ENCODE peak calls at places on chromosomes 6 and 20, in eight cellular contexts. Y is neural progenitor cell, U is H1, M is kidney, F is heart left ventricle, C is upper lobe of right lung, R is stomach, E is fibroblast of lung. I is an unnamed sample.

GRCh38 chr6:7137335-7138106 is 29.8 kb downstream of the RREB1 start:
- DNase-seq in E (peak; percentile 58), Y (peak; percentile 48), C (no peak), F (peak; percentile 54), R (no peak), M (no peak), U (peak; percentile 45), I (peak; percentile 67)

GRCh38 chr6:89792881-89793280 is 26.7 kb downstream of the MDN1 start:
- DNase-seq in E (peak; percentile 18), U (no peak), M (no peak), F (no peak), C (no peak), R (no peak), Y (peak; percentile 37), I (peak; percentile 75)

GRCh38 chr6:143536866-143537691 is 25.6 kb upstream of the FUCA2 start:
- DNase-seq in U (peak; percentile 80), R (peak; percentile 68), F (peak; percentile 63), C (peak; percentile 86), Y (peak; percentile 83), E (peak; percentile 61), M (peak; percentile 87), I (peak; percentile 90)

GRCh38 chr6:30304002-30304401 is 22.7 kb upstream of the TRIM39 start:
- DNase-seq in R (no peak), Y (no peak), F (no peak), E (no peak), U (no peak), M (no peak), C (no peak), I (no peak)

GRCh38 chr6:15218401-15218800 is 27.5 kb upstream of the JARID2 start:
- DNase-seq in R (no peak), F (no peak), M (no peak), U (no peak), Y (no peak), C (no peak), E (no peak), I (no peak)

GRCh38 chr6:163756079-163756478 is 341.6 kb downstream of the QKI start:
- DNase-seq in E (peak; percentile 9), Y (no peak), R (no peak), U (no peak), F (no peak), C (no peak), M (no peak), I (no peak)

GRCh38 chr6:85551264-85551663 is 42.4 kb downstream of the SNX14 start:
- DNase-seq in F (no peak), M (no peak), Y (peak; percentile 2), R (no peak), C (no peak), E (no peak), U (no peak), I (no peak)

GRCh38 chr20:50315811-50316551 is 125.4 kb downstream of the CEBPB start:
- DNase-seq in C (no peak), E (no peak), R (no peak), F (no peak), U (no peak), Y (no peak), M (no peak), I (peak; percentile 27)

GRCh38 chr20:1005452-1006027 is 3.4 kb upstream of the RSPO4 start:
- DNase-seq in E (peak; percentile 2), Y (peak; percentile 82), R (no peak), M (no peak), U (peak; percentile 57), C (peak; percentile 39), F (no peak), I (peak; percentile 91)

GRCh38 chr6:741410-742339 is 48.7 kb upstream of the EXOC2 start:
- DNase-seq in F (no peak), M (no peak), E (no peak), R (no peak), C (no peak), U (no peak), Y (no peak), I (no peak)

GRCh38 chr20:13265941-13266340 is 44.9 kb downstream of the ISM1 start:
- DNase-seq in E (no peak), M (no peak), U (no peak), C (no peak), Y (no peak), F (no peak), R (no peak), I (no peak)

GRCh38 chr6:158799051-158799792 is 19.9 kb downstream of the EZR start:
- DNase-seq in Y (no peak), R (peak; percentile 73), E (peak; percentile 67), C (no peak), F (no peak), U (no peak), M (no peak), I (peak; percentile 45)

GRCh38 chr20:17518339-17519052 is 12.7 kb downstream of the BFSP1 start:
- DNase-seq in M (no peak), E (no peak), F (no peak), U (peak; percentile 63), R (no peak), C (no peak), Y (peak; percentile 39), I (peak; percentile 77)

GRCh38 chr20:59662856-59663512 is 58.6 kb downstream of the PHACTR3 start:
- DNase-seq in F (no peak), Y (no peak), U (no peak), M (no peak), E (no peak), R (peak; percentile 8), C (no peak), I (no peak)

GRCh38 chr6:26103770-26104456 is 16.7 kb downstream of the HFE start:
- DNase-seq in U (peak; percentile 83), M (peak; percentile 96), Y (peak; percentile 87), R (peak; percentile 89), C (peak; percentile 90), F (peak; percentile 90), E (peak; percentile 97), I (peak; percentile 92)
- TF ChIP-seq CTCF in U (no peak), M (no peak), Y (peak; percentile 53), R (no peak), C (peak; percentile 47), F (peak; percentile 22), E (peak; percentile 30), I (peak; percentile 68)

GRCh38 chr6:24672573-24673182 is 5.8 kb downstream of the ACOT13 start:
- DNase-seq in F (no peak), R (no peak), Y (no peak), E (no peak), C (no peak), U (no peak), M (no peak), I (no peak)
- H3K9me3 ChIP-seq in F (peaks cover 6% of the 10 kb centered on the region), R (peaks cover 13% of the 10 kb centered on the region), Y (peaks cover 29% of the 10 kb centered on the region), E (no peaks in the 10 kb centered on the region), C (no peaks in the 10 kb centered on the region), U (peaks cover 37% of the 10 kb centered on the region), M (peaks cover 3% of the 10 kb centered on the region), I (peaks cover 68% of the 10 kb centered on the region)

GRCh38 chr6:139594333-139594965 is 220.0 kb upstream of the CITED2 start:
- DNase-seq in M (no peak), E (no peak), C (no peak), U (no peak), F (no peak), R (no peak), Y (no peak), I (no peak)
- H3K4me3 ChIP-seq in M (no peak overlapping the region), E (no peak overlapping the region), C (no peak overlapping the region), U (no peak overlapping the region), F (no peak overlapping the region), R (no peak overlapping the region), Y (no peak overlapping the region), I (no peak overlapping the region)

DNA sequence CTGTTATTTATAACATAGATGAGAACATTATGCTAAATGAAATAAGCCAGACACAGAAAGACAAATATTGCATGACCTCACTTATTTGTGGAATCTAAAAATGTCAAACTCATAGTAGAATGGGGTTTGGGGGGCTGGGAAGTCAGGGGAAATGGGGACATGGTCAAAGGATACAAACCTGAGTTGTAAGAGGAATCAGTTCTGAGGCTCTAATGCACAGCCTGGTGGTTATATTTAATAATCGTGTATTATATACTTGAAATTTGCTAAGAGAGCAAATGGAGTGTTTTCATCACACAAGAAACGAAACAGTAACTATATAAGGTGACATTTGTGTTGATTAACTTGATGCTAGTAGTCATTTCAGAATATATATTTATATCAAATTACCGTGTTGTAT is 40.8 kb upstream of the GFOD1 start:
- DNase-seq in M (no peak), R (no peak), F (no peak), E (peak; percentile 36), C (no peak), U (no peak), Y (no peak), I (no peak)
- TF ChIP-seq CTCF in M (no peak), R (no peak), F (no peak), E (no peak), C (peak; percentile 11), U (no peak), Y (no peak), I (no peak)

GRCh38 chr20:55782861-55783260 is 222.5 kb downstream of the CBLN4 start:
- DNase-seq in M (no peak), R (no peak), E (no peak), Y (no peak), C (no peak), F (no peak), U (no peak), I (no peak)
- H3K9me3 ChIP-seq in M (no peaks in the 10 kb centered on the region), R (peaks cover 3% of the 10 kb centered on the region), E (no peaks in the 10 kb centered on the region), Y (peaks cover 4% of the 10 kb centered on the region), C (no peaks in the 10 kb centered on the region), F (no peaks in the 10 kb centered on the region), U (no peaks in the 10 kb centered on the region), I (peaks cover 90% of the 10 kb centered on the region)

I was measured in endodermal cell.